ENCODE peak calls at places on chromosomes 1 and 21, in nine cellular contexts. Q, L, D, Y, G, R, M, A and I are unnamed samples.

GRCh38 chr1:183075861-183076260 is 52.6 kb downstream of the LAMC1 start:
- DNase-seq in Q (no peak), L (no peak), D (no peak), Y (no peak), G (no peak), R (no peak), M (no peak), A (no peak), I (no peak)

GRCh38 chr1:153466908-153467307 is 6.5 kb upstream of the S100A7 start:
- DNase-seq in Q (no peak), L (no peak), D (no peak), Y (no peak), G (no peak), R (peak), M (no peak), A (no peak), I (no peak)

GRCh38 chr21:36796070-36796469 is 97.2 kb downstream of the SIM2 start:
- DNase-seq in Q (no peak), L (no peak), D (no peak), Y (no peak), G (no peak), R (no peak), M (no peak), A (no peak), I (no peak)

GRCh38 chr21:26679299-26679698 is 106.2 kb upstream of the CYYR1 start:
- DNase-seq in Q (no peak), L (no peak), D (no peak), Y (no peak), G (no peak), R (no peak), M (no peak), A (no peak), I (no peak)

GRCh38 chr21:26851109-26851944 is 6.1 kb upstream of the ADAMTS1 start:
- DNase-seq in Q (no peak), L (no peak), D (no peak), Y (no peak), G (no peak), R (no peak), M (no peak), A (no peak), I (no peak)

GRCh38 chr1:89286549-89287181 is 14.0 kb upstream of the GBP5 start:
- DNase-seq in Q (no peak), L (no peak), D (no peak), Y (no peak), G (no peak), R (no peak), M (no peak), A (no peak), I (no peak)

GRCh38 chr1:152047607-152047953 is 10.8 kb upstream of the S100A11 start:
- DNase-seq in Q (no peak), L (no peak), D (no peak), Y (no peak), G (no peak), R (no peak), M (peak), A (peak), I (no peak)

GRCh38 chr1:16628361-16629111 is 15.2 kb upstream of the NBPF1 start:
- DNase-seq in Q (peak), L (no peak), D (no peak), Y (peak), G (peak), R (no peak), M (no peak), A (no peak), I (no peak)

GRCh38 chr1:162605225-162605927 is 26.9 kb upstream of the DDR2 start:
- DNase-seq in Q (no peak), L (no peak), D (peak), Y (no peak), G (no peak), R (peak), M (peak), A (peak), I (no peak)

GRCh38 chr1:223771814-223772770 is 59.8 kb downstream of the CAPN2 start:
- DNase-seq in Q (peak), L (peak), D (peak), Y (no peak), G (peak), R (peak), M (peak), A (peak), I (no peak)

GRCh38 chr1:156845055-156845952 is 13.6 kb downstream of the INSRR start:
- DNase-seq in Q (peak), L (no peak), D (no peak), Y (no peak), G (no peak), R (no peak), M (no peak), A (no peak), I (peak)

GRCh38 chr1:85463666-85464496 is 1.1 kb downstream of the DDAH1 start:
- DNase-seq in Q (peak), L (peak), D (no peak), Y (no peak), G (no peak), R (peak), M (no peak), A (no peak), I (no peak)

GRCh38 chr1:21220815-21221214 is 44.1 kb upstream of the EIF4G3 start:
- DNase-seq in Q (no peak), L (peak), D (no peak), Y (no peak), G (no peak), R (no peak), M (no peak), A (no peak), I (no peak)

GRCh38 chr1:15974855-15975254 is 1.0 kb downstream of the ZBTB17 start:
- DNase-seq in Q (no peak), L (no peak), D (no peak), Y (no peak), G (no peak), R (no peak), M (no peak), A (no peak), I (no peak)

GRCh38 chr1:50279622-50280320 is 143.5 kb downstream of the DMRTA2 start:
- DNase-seq in Q (peak), L (no peak), D (no peak), Y (no peak), G (no peak), R (peak), M (no peak), A (no peak), I (no peak)

GRCh38 chr1:111643696-111644095 is 24.1 kb downstream of the RAP1A start:
- DNase-seq in Q (no peak), L (no peak), D (no peak), Y (no peak), G (no peak), R (no peak), M (no peak), A (no peak), I (no peak)

GRCh38 chr1:34683616-34684015 is 71.2 kb upstream of the GJB5 start:
- DNase-seq in Q (no peak), L (no peak), D (no peak), Y (no peak), G (no peak), R (no peak), M (no peak), A (no peak), I (no peak)

GRCh38 chr1:17875882-17876280 is 120.7 kb downstream of the ACTL8 start:
- DNase-seq in Q (no peak), L (no peak), D (no peak), Y (no peak), G (no peak), R (peak), M (no peak), A (no peak), I (no peak)

GRCh38 chr1:153429266-153430165 is 13.2 kb downstream of the S100A7A start:
- DNase-seq in Q (no peak), L (no peak), D (no peak), Y (no peak), G (no peak), R (no peak), M (no peak), A (no peak), I (no peak)

GRCh38 chr1:59947047-59947938 is 20.7 kb upstream of the CYP2J2 start:
- DNase-seq in Q (peak), L (peak), D (peak), Y (peak), G (peak), R (peak), M (no peak), A (peak), I (peak)

GRCh38 chr1:31669433-31669785 is 24.7 kb upstream of the PEF1 start:
- DNase-seq in Q (no peak), L (no peak), D (no peak), Y (no peak), G (no peak), R (no peak), M (no peak), A (no peak), I (no peak)

GRCh38 chr21:39281853-39282252 is 31.6 kb downstream of the BRWD1 start:
- DNase-seq in Q (no peak), L (no peak), D (no peak), Y (no peak), G (no peak), R (no peak), M (no peak), A (no peak), I (no peak)

GRCh38 chr1:84089470-84090261 is 54.4 kb upstream of the PRKACB start:
- DNase-seq in Q (no peak), L (no peak), D (no peak), Y (no peak), G (no peak), R (peak), M (no peak), A (peak), I (no peak)

GRCh38 chr1:195195423-195196057 is 1412.7 kb downstream of the KCNT2 start:
- DNase-seq in Q (no peak), L (no peak), D (no peak), Y (no peak), G (no peak), R (peak), M (no peak), A (no peak), I (no peak)

GRCh38 chr1:3577300-3577699 is 34.0 kb downstream of the MEGF6 start:
- DNase-seq in Q (no peak), L (peak), D (peak), Y (no peak), G (no peak), R (no peak), M (peak), A (no peak), I (no peak)

GRCh38 chr1:105317976-105318375 is 1568.3 kb downstream of the AMY1C start:
- DNase-seq in Q (no peak), L (no peak), D (no peak), Y (no peak), G (no peak), R (no peak), M (no peak), A (no peak), I (no peak)

GRCh38 chr1:80054129-80054528 is 1047.6 kb upstream of the ADGRL4 start:
- DNase-seq in Q (no peak), L (no peak), D (peak), Y (no peak), G (no peak), R (peak), M (peak), A (peak), I (no peak)

GRCh38 chr1:34928066-34928864 is 1.2 kb downstream of the DLGAP3 start:
- DNase-seq in Q (peak), L (no peak), D (no peak), Y (no peak), G (no peak), R (no peak), M (no peak), A (no peak), I (peak)

GRCh38 chr21:42566524-42567180 is 53.0 kb downstream of the SLC37A1 start:
- DNase-seq in Q (no peak), L (no peak), D (no peak), Y (peak), G (peak), R (no peak), M (no peak), A (no peak), I (no peak)

GRCh38 chr21:35475768-35476167 is 426.7 kb upstream of the RUNX1 start:
- DNase-seq in Q (no peak), L (no peak), D (no peak), Y (no peak), G (no peak), R (peak), M (peak), A (no peak), I (peak)

GRCh38 chr1:83798965-83799364 is 200.0 kb downstream of the TTLL7 start:
- DNase-seq in Q (no peak), L (no peak), D (no peak), Y (no peak), G (no peak), R (no peak), M (no peak), A (no peak), I (no peak)

GRCh38 chr1:119288751-119289150 is 79.8 kb upstream of the HAO2 start:
- DNase-seq in Q (no peak), L (no peak), D (no peak), Y (no peak), G (no peak), R (peak), M (peak), A (no peak), I (no peak)

GRCh38 chr1:23273450-23274133 is 56.3 kb upstream of the HTR1D start:
- DNase-seq in Q (no peak), L (no peak), D (peak), Y (no peak), G (no peak), R (peak), M (peak), A (peak), I (no peak)